ENCODE peak calls at places on chromosomes 13 and 19, in ten cellular contexts. F, T, U, W, B, Y, R, J, Q and G are unnamed samples.

GRCh38 chr13:48096670-48097069 is 1.8 kb upstream of the MED4 start:
- DNase-seq in B (no peak), T (no peak), Y (no peak), J (no peak), W (no peak), R (peak; percentile 19), U (no peak), Q (no peak), F (no peak), G (no peak)

GRCh38 chr19:18850560-18851375 is 19.0 kb downstream of the UPF1 start:
- DNase-seq in F (no peak), B (peak; percentile 76), J (no peak), Y (no peak), T (no peak), R (peak; percentile 34), W (no peak), Q (no peak), U (no peak), G (no peak)

GRCh38 chr19:46714523-46715106 is 2.3 kb downstream of the PRKD2 start:
- DNase-seq in T (no peak), Y (no peak), Q (no peak), J (no peak), F (no peak), W (peak; percentile 77), R (peak; percentile 28), U (no peak), B (no peak), G (no peak)

GRCh38 chr13:41311607-41312500 is 787 bp downstream of the NAA16 start:
- DNase-seq in F (peak; percentile 26), R (peak; percentile 48), T (peak; percentile 59), Q (peak; percentile 73), W (peak; percentile 64), B (peak; percentile 90), J (no peak), Y (peak; percentile 49), U (no peak), G (peak; percentile 70)

GRCh38 chr19:48874309-48875135 is 2.3 kb downstream of the PPP1R15A start:
- DNase-seq in F (peak; percentile 35), T (peak; percentile 54), U (no peak), J (no peak), Y (peak; percentile 47), Q (no peak), B (no peak), R (peak; percentile 62), W (no peak), G (no peak)

GRCh38 chr19:36054733-36055686 is at the start of gene WDR62:
- DNase-seq in F (peak; percentile 93), J (peak; percentile 67), T (peak; percentile 94), Y (peak; percentile 94), R (peak; percentile 94), W (peak; percentile 94), Q (peak; percentile 92), U (no peak), B (peak; percentile 99), G (peak; percentile 96)

GRCh38 chr13:89628567-89628966 is 1718.9 kb upstream of the MIR17HG start:
- DNase-seq in T (no peak), B (no peak), R (no peak), Y (no peak), F (no peak), Q (no peak), W (no peak), U (no peak), J (no peak), G (no peak)

GRCh38 chr13:99657848-99658265 is 156.6 kb downstream of the TM9SF2 start:
- DNase-seq in Q (no peak), F (peak; percentile 19), Y (peak; percentile 55), J (no peak), T (peak; percentile 54), W (peak; percentile 52), R (no peak), U (no peak), B (peak; percentile 87), G (no peak)

GRCh38 chr13:112054616-112055015 is 12.3 kb upstream of the SOX1 start:
- DNase-seq in U (no peak), Q (no peak), R (no peak), W (no peak), T (no peak), Y (no peak), F (no peak), B (no peak), J (no peak), G (no peak)

GRCh38 chr13:112055032-112055416 is 11.9 kb upstream of the SOX1 start:
- DNase-seq in R (no peak), B (no peak), Q (no peak), J (no peak), U (no peak), F (no peak), W (no peak), Y (no peak), T (no peak), G (no peak)

GRCh38 chr13:112053167-112053743 is 13.7 kb upstream of the SOX1 start:
- DNase-seq in Q (no peak), R (no peak), J (no peak), U (no peak), B (no peak), T (no peak), F (no peak), Y (no peak), W (no peak), G (no peak)

GRCh38 chr13:112055417-112056206 is 11.3 kb upstream of the SOX1 start:
- DNase-seq in Q (no peak), Y (no peak), F (no peak), U (no peak), T (no peak), B (peak; percentile 63), R (no peak), J (no peak), W (no peak), G (no peak)

DNA sequence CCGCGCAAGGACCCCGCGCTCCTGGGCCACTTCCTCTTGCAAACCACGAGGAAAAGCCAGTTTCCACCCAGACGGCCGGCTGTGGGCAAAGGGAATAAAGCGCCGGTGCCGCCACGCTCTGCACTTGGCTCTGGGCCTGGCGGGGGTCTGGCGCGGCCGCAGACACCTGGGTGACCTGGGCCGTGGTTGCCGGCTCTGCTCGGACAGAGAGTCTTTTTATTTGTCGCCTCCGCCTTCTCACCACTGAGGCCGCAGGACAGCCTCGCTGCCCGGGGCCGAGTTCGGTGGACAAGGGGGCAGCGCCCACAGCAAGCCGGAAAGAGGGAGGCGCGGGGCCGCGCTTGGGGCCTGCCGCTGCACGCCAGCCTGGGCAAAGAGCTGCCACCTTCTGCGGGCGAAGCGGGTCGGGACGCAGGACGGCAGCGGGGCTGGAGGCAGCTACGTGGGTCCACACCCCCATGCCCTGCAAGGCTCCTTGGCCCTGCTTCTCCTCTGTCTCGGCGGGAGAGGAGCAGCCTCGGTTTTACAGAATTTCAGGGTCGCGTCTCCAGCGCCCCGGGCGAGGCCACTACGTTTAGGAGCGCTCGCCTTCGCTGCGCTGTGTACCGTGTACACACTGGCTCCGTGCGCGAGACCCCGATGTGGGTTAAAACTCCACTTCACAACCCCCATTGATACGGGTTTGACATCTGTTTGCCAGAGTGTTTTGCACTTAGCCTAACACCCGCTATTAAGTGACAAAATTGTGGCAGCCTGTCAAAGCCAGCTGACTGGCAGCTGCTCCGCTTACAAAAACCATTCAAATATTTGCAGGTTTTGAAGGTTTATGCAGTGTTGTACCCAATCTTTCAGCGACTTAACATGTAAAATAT is 13.0 kb upstream of the SOX1 start:
- DNase-seq in W (no peak), U (no peak), B (peak; percentile 76), T (no peak), Q (no peak), F (no peak), R (no peak), J (no peak), Y (no peak), G (no peak)
- H3K27me3 ChIP-seq in W (peaks cover 96% of the 10 kb centered on the region), U (no peaks in the 10 kb centered on the region), B (no peaks in the 10 kb centered on the region), T (peaks cover 100% of the 10 kb centered on the region), Q (peaks cover 4% of the 10 kb centered on the region), F (peaks cover 64% of the 10 kb centered on the region), R (peaks cover 72% of the 10 kb centered on the region), J (peaks cover 47% of the 10 kb centered on the region), Y (peaks cover 52% of the 10 kb centered on the region), G (no peaks in the 10 kb centered on the region)

GRCh38 chr19:57576661-57577060 is 2.0 kb downstream of the ZNF416 start:
- DNase-seq in T (no peak), F (no peak), Y (no peak), U (no peak), B (no peak), R (no peak), W (no peak), Q (no peak), J (no peak), G (no peak)
- H3K9me3 ChIP-seq in T (no peaks in the 10 kb centered on the region), F (peaks cover 37% of the 10 kb centered on the region), Y (peaks cover 42% of the 10 kb centered on the region), U (peaks cover 68% of the 10 kb centered on the region), B (peaks cover 57% of the 10 kb centered on the region), R (peaks cover 42% of the 10 kb centered on the region), W (peaks cover 54% of the 10 kb centered on the region), Q (no peaks in the 10 kb centered on the region), J (peaks cover 61% of the 10 kb centered on the region), G (peaks cover 43% of the 10 kb centered on the region)

GRCh38 chr19:30228726-30229523 is 143.3 kb upstream of the ZNF536 start:
- DNase-seq in U (no peak), T (peak; percentile 14), Y (no peak), J (no peak), B (peak; percentile 83), Q (no peak), W (no peak), R (no peak), F (no peak), G (peak; percentile 37)

GRCh38 chr19:30228113-30228725 is 144.0 kb upstream of the ZNF536 start:
- DNase-seq in F (no peak), W (no peak), U (no peak), T (no peak), Y (no peak), B (no peak), Q (no peak), R (no peak), J (no peak), G (peak; percentile 66)

GRCh38 chr19:30229524-30230174 is 142.5 kb upstream of the ZNF536 start:
- DNase-seq in Q (no peak), W (no peak), F (no peak), T (no peak), B (peak; percentile 47), R (no peak), J (no peak), Y (no peak), U (no peak), G (peak; percentile 69)

GRCh38 chr19:30233375-30233774 is 138.8 kb upstream of the ZNF536 start:
- DNase-seq in B (no peak), R (no peak), Q (no peak), W (no peak), F (no peak), T (no peak), Y (no peak), U (no peak), J (no peak), G (no peak)

GRCh38 chr19:30231408-30232318 is 140.5 kb upstream of the ZNF536 start:
- DNase-seq in J (no peak), W (no peak), R (no peak), F (no peak), B (no peak), U (no peak), T (no peak), Y (no peak), Q (no peak), G (no peak)
- H3K27me3 ChIP-seq in J (peaks cover 30% of the 10 kb centered on the region), W (peaks cover 59% of the 10 kb centered on the region), R (peaks cover 30% of the 10 kb centered on the region), F (peaks cover 18% of the 10 kb centered on the region), B (no peaks in the 10 kb centered on the region), U (peaks cover 25% of the 10 kb centered on the region), T (peaks cover 78% of the 10 kb centered on the region), Y (no peaks in the 10 kb centered on the region), Q (no peaks in the 10 kb centered on the region), G (no peaks in the 10 kb centered on the region)

DNA sequence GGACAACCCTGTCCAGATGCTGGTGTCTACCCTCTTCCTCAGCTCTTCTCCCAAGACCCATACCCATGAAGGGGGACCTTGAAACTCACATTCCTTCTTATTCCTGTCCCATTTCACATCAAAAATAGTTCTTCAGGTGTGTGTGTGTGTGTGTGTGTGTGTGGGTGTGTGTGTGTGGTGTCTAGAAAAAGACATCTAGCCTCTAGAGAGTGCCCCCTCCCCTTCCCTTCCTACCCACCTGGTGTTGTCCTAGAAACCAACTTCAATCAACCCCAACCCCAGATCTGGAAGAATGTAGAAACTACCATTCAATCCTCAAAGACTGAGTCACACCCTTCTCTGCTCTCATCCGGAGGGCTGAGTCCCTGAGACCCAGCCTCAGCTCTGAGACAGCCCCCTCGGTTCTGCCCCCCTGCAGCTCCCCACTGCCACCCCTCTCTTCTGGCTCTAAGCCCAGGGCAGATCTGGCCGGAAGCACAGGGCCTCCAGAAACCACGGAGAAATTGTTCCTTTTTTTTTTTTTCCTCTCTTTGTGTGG is 3.5 kb downstream of the KCNN4 start:
- DNase-seq in J (no peak), U (no peak), F (peak; percentile 49), W (peak; percentile 52), Q (no peak), T (no peak), R (no peak), Y (no peak), B (no peak), G (peak; percentile 44)
- H3K9me3 ChIP-seq in J (no peaks in the 10 kb centered on the region), U (no peaks in the 10 kb centered on the region), F (no peaks in the 10 kb centered on the region), W (no peaks in the 10 kb centered on the region), Q (no peaks in the 10 kb centered on the region), T (no peaks in the 10 kb centered on the region), R (peaks cover 6% of the 10 kb centered on the region), Y (no peaks in the 10 kb centered on the region), B (no peaks in the 10 kb centered on the region), G (no peaks in the 10 kb centered on the region)